ENCODE peak calls at places on chromosomes 16 and 17, in four cellular contexts. One of them, this sample, is unnamed.

GRCh38 chr17:67521773-67522069 is 144.6 kb downstream of the PITPNC1 start:
- DNase-seq in K562: no peak
- DNase-seq in GM12878: no peak
- DNase-seq in HL-60: no peak
- DNase-seq in this sample: no peak

GRCh38 chr16:55479560-55480197 is 681 bp downstream of the MMP2 start:
- DNase-seq in GM12878: no peak
- DNase-seq in K562: no peak
- DNase-seq in HL-60: no peak
- DNase-seq in this sample: no peak

GRCh38 chr16:12463961-12464360 is 339.7 kb downstream of the CPPED1 start:
- DNase-seq in HL-60: no peak
- DNase-seq in K562: no peak
- DNase-seq in GM12878: no peak
- DNase-seq in this sample: no peak

GRCh38 chr17:27345141-27345904 is 51.4 kb downstream of the WSB1 start:
- DNase-seq in HL-60: no peak
- DNase-seq in K562: peak
- DNase-seq in GM12878: no peak
- DNase-seq in this sample: no peak

GRCh38 chr16:74724820-74725549 is 24.3 kb upstream of the MLKL start:
- DNase-seq in K562: no peak
- DNase-seq in HL-60: no peak
- DNase-seq in GM12878: no peak
- DNase-seq in this sample: no peak

GRCh38 chr16:86653289-86654006 is 75.1 kb downstream of the FOXL1 start:
- DNase-seq in HL-60: no peak
- DNase-seq in GM12878: no peak
- DNase-seq in K562: no peak
- DNase-seq in this sample: no peak

GRCh38 chr17:39531252-39531651 is 70.0 kb downstream of the CDK12 start:
- DNase-seq in GM12878: no peak
- DNase-seq in HL-60: no peak
- DNase-seq in K562: no peak
- DNase-seq in this sample: no peak

GRCh38 chr16:77738706-77739105 is 16.4 kb downstream of the NUDT7 start:
- DNase-seq in HL-60: no peak
- DNase-seq in K562: no peak
- DNase-seq in GM12878: no peak
- DNase-seq in this sample: no peak

DNA sequence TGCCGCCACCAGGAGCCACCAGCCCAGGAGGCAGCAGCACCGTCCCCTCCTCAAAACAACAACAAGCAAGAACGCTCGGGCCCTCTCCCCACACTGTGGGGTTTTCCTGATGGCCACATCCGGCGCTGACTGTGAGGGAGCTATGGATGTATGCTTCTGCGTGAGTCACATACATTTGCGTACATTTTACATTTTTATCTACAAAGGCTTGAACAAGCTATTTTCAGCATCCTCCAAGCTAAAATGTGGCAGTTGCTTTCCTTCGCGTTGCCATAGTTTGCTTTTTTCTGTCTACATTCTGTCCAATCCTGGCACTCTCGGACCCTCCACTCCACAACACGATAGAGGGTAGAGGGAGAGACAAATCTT is 2.0 kb upstream of the ABR start:
- DNase-seq in HL-60: no peak
- DNase-seq in GM12878: no peak
- DNase-seq in K562: no peak
- DNase-seq in this sample: no peak
- TF ChIP-seq SPI1 in HL-60: no peak
- TF ChIP-seq SPI1 in GM12878: no peak
- TF ChIP-seq SPI1 in K562: no peak
- TF ChIP-seq SPI1 in this sample: no peak

GRCh38 chr16:56558024-56558747 is 6.7 kb upstream of the MT4 start:
- DNase-seq in K562: no peak
- DNase-seq in HL-60: no peak
- DNase-seq in GM12878: no peak
- DNase-seq in this sample: no peak
- TF ChIP-seq SPI1 in K562: no peak
- TF ChIP-seq SPI1 in HL-60: no peak
- TF ChIP-seq SPI1 in GM12878: no peak
- TF ChIP-seq SPI1 in this sample: no peak

GRCh38 chr16:26791166-26791565 is 275.6 kb upstream of the C16orf82 start:
- DNase-seq in GM12878: no peak
- DNase-seq in HL-60: no peak
- DNase-seq in K562: no peak
- DNase-seq in this sample: no peak

GRCh38 chr16:26795184-26795583 is 271.5 kb upstream of the C16orf82 start:
- DNase-seq in K562: peak
- DNase-seq in GM12878: no peak
- DNase-seq in HL-60: no peak
- DNase-seq in this sample: no peak
- TF ChIP-seq SPI1 in K562: no peak
- TF ChIP-seq SPI1 in GM12878: no peak
- TF ChIP-seq SPI1 in HL-60: no peak
- TF ChIP-seq SPI1 in this sample: no peak

DNA sequence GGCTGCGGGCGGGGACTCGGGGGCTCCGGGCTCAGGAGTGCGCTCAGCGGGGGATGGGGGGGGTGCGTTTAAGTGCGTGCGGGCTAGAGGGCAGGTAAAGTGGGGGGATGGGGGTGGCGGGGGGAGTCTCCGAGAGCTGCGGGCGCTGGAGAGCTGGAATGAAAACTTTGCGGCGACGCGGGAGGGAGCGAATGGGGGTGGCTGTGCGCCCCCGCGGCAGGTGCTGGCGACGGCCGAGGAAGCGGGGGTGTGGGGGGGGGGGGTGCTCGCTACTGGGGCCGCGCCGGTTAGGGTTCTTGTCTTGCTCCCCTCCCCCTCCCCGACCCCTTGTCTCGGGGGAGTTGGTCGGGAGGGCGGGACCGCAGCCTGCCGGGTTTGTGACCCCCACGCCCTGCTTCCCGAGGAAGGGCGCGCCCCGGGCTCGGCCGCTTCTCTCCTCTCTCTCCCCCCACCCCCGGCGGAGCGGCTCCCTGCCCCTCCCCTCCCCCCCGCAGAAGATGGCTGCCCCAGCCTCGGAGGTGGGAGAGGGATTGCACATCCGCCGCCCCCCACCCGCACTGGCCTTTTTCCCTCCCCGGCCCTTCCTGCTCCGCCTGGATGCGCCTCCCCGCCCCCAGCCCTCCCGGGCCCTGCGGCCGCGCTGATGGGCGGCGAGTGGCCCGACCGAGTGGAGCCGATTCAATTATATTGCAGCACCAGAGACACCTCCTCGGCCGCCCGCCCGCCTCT is 651 bp downstream of the GSE1 start:
- DNase-seq in GM12878: no peak
- DNase-seq in HL-60: peak
- DNase-seq in K562: peak
- DNase-seq in this sample: no peak
- TF ChIP-seq SPI1 in GM12878: no peak
- TF ChIP-seq SPI1 in HL-60: no peak
- TF ChIP-seq SPI1 in K562: no peak
- TF ChIP-seq SPI1 in this sample: no peak